ENCODE peak calls at places on chromosomes 6 and 20, in six cellular contexts. O is NB4; Z is GM12865; F is colonic mucosa; L is CD8-positive, alpha-beta T cell; U is ovary. W is an unnamed sample.

GRCh38 chr20:62942456-62942855 is 4.5 kb downstream of the GID8 start:
- DNase-seq in F (no peak), L (no peak), Z (no peak), U (no peak), O (no peak), W (no peak)

GRCh38 chr6:158073776-158074175 is 92.1 kb downstream of the SYNJ2 start:
- DNase-seq in O (no peak), Z (no peak), F (no peak), U (peak; percentile 76), L (no peak), W (no peak)

GRCh38 chr6:3325210-3325609 is 66.5 kb downstream of the PSMG4 start:
- DNase-seq in O (no peak), L (no peak), F (no peak), Z (no peak), U (no peak), W (peak; percentile 69)

GRCh38 chr20:33249456-33249855 is 13.7 kb downstream of the BPIFA1 start:
- DNase-seq in O (no peak), U (no peak), L (no peak), F (no peak), Z (no peak), W (no peak)

GRCh38 chr6:29426654-29427053 is 11.9 kb downstream of the OR12D1 start:
- DNase-seq in L (no peak), F (no peak), O (peak; percentile 7), Z (no peak), U (no peak), W (no peak)

GRCh38 chr6:80165143-80165542 is 58.7 kb downstream of the BCKDHB start:
- DNase-seq in L (no peak), O (peak; percentile 71), Z (peak; percentile 75), F (no peak), U (no peak), W (no peak)

GRCh38 chr6:135002229-135002844 is 52.3 kb downstream of the HBS1L start:
- DNase-seq in O (peak; percentile 26), Z (peak; percentile 65), F (no peak), L (no peak), U (no peak), W (peak; percentile 34)

GRCh38 chr6:2872417-2873358 is 30.4 kb downstream of the SERPINB9 start:
- DNase-seq in F (no peak), O (no peak), Z (peak; percentile 57), L (no peak), U (no peak), W (no peak)

GRCh38 chr20:34365765-34366213 is 2.7 kb downstream of the ITCH start:
- DNase-seq in F (no peak), U (no peak), Z (peak; percentile 85), L (no peak), O (peak; percentile 94), W (no peak)

GRCh38 chr20:39190666-39191570 is 228.8 kb downstream of the DHX35 start:
- DNase-seq in Z (no peak), L (no peak), U (no peak), F (no peak), O (peak; percentile 8), W (no peak)

DNA sequence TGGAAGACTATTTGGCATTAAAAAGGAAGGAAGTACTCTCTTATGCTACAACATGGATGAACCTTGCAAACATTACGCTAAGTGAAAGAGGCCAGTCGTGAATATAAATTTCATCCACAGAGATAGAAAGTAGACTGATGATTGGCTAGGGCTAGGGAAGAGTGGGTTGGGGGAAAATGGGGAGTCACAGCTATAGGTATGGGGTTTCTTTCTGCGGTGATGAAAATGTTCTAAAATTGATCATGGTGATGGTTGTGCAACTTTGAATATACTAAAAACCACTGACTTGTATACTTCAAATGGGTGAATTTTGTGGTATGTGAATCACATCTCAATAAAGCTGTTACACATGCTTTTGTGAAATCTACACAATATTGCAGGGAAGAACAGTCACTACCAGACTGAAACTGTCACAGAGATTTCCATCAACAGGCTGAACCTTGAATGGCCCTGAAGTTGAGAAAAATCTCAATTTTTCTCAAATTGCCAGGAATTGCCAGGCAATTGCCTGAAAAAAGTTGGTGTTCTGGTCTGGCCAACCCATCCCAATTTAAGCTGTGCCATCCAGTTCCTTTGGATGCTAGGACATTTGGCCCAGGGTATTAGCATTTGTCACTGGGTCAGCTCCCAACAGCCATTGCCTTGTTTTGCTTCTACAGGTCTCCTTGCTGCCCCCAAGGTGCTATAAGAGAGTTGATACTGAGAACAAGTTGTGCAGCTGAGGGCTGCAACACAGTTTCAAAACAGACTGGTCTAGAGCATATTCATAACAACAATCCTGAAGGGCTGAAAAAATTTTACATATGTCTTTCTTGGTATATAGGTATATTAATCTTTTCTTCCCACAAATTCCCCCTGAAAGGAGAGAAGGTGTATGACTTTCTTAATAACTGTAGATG is 61.3 kb downstream of the LYRM4 start:
- DNase-seq in F (no peak), U (no peak), L (no peak), Z (peak; percentile 49), O (no peak), W (no peak)
- TF ChIP-seq CTCF in F (no peak), U (no peak), L (no peak), Z (no peak), O (no peak), W (no peak)

GRCh38 chr20:31681769-31682168 is 40.9 kb downstream of the BCL2L1 start:
- DNase-seq in L (no peak), U (no peak), O (no peak), F (no peak), Z (no peak), W (no peak)
- H3K4me3 ChIP-seq in L (no peak overlapping the region), U (no peak overlapping the region), O (no peak overlapping the region), F (no peak overlapping the region), Z (no peak overlapping the region), W (no peak overlapping the region)

GRCh38 chr6:17018425-17018824 is 83.4 kb upstream of the STMND1 start:
- DNase-seq in U (no peak), Z (no peak), F (no peak), L (no peak), O (no peak), W (no peak)

GRCh38 chr6:17015144-17015543 is 86.7 kb upstream of the STMND1 start:
- DNase-seq in L (no peak), Z (peak; percentile 50), U (no peak), F (no peak), O (peak; percentile 10), W (peak; percentile 74)

GRCh38 chr6:17017416-17017815 is 84.4 kb upstream of the STMND1 start:
- DNase-seq in Z (no peak), O (no peak), F (no peak), L (no peak), U (no peak), W (no peak)

GRCh38 chr6:17013701-17014100 is 88.1 kb upstream of the STMND1 start:
- DNase-seq in U (no peak), O (no peak), Z (no peak), F (no peak), L (no peak), W (peak; percentile 86)

DNA sequence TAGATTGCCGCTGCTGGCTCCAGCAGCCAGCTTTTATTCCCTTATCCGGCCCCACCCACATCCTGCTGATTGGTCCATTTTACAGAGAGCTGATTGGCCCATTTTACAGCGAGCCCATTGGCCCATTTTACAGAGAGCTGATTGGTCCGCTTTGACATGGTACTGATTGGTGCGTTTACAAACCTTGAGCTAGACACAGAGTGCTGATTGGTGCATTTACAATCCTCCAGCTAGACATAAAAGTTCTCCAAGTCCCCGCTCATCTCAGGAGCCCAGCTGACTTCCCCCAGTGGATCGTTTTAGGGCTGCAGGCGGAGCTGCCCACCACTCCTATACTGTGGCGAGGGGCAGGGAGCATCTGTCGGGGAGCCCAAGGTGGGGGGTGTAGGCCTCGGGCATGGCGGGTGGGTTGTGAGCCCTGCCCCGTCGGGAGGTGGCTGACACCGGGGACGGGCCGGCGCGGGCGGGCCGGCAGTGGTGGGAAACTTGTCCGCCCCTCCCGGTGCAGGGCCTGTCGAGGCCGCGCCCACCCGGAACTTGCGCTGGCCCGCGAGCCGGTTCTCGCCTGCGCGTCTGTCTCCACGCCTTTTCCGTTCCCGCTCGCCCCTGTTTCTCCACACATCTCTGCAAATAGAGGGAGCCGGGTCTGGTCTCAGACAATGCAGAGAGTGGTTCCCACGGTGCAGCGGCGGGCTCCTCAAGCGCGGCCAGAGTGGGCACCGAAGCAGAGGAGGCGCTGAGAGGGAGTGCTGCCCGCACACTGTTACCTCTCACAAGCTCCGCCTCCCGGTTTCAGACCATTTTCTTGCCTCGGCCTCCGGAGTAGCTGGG is 86.1 kb upstream of the STMND1 start:
- DNase-seq in U (no peak), F (peak; percentile 31), O (no peak), Z (no peak), L (peak; percentile 73), W (peak; percentile 23)
- TF ChIP-seq CTCF in U (no peak), F (no peak), O (no peak), Z (no peak), L (no peak), W (no peak)

GRCh38 chr6:37585937-37586336 is 86.2 kb upstream of the CCDC167 start:
- DNase-seq in L (no peak), Z (no peak), O (no peak), F (no peak), U (no peak), W (no peak)

GRCh38 chr6:37587776-37588744 is 88.4 kb upstream of the CCDC167 start:
- DNase-seq in U (no peak), F (no peak), L (no peak), Z (no peak), O (no peak), W (no peak)

GRCh38 chr6:37589198-37589597 is 89.5 kb upstream of the CCDC167 start:
- DNase-seq in Z (no peak), L (no peak), O (no peak), F (no peak), U (no peak), W (no peak)

GRCh38 chr6:37585523-37585905 is 85.8 kb upstream of the CCDC167 start:
- DNase-seq in L (no peak), O (no peak), F (no peak), Z (no peak), U (no peak), W (no peak)

DNA sequence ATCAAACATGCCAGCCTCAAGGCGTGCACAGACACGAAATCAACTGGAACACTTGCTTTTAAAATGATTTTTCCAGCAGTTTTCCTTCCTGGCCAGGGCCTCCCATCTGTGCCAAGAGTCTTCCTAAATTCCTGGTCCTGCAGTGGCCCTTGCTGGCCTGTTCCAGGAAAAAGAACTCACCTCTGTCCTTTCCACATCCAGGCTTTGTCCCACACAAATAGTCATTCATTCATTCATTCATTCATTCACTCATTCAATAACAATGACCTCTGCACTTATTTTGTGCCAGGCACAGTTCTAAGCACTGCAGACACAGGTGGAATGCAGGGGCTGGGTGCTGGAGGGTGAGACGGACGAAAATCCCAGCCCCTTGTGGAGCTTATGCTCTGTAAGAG is 89.0 kb upstream of the CCDC167 start:
- DNase-seq in Z (no peak), O (no peak), L (no peak), F (no peak), U (no peak), W (no peak)
- H3K4me3 ChIP-seq in Z (no peak overlapping the region), O (no peak overlapping the region), L (no peak overlapping the region), F (no peak overlapping the region), U (no peak overlapping the region), W (no peak overlapping the region)